ENCODE peak calls at places on chromosomes 1 and 21, in eight cellular contexts. D is breast epithelium; C is NT2/D1; I is dorsolateral prefrontal cortex; O is AG10803; R is skeletal muscle cell; T is IMR-90; P is CD4-positive, CD25-positive, alpha-beta regulatory T cell. L is an unnamed sample.

GRCh38 chr1:165381745-165382530 is 25.4 kb upstream of the LMX1A start:
- DNase-seq in D (no peak), C (no peak), I (no peak), O (peak), R (no peak), T (no peak), P (no peak), L (no peak)

GRCh38 chr1:179380299-179380698 is 14.5 kb downstream of the AXDND1 start:
- DNase-seq in D (no peak), C (no peak), I (no peak), O (no peak), R (no peak), T (no peak), P (no peak), L (no peak)

GRCh38 chr1:28535180-28535579 is 17.7 kb upstream of the TRNAU1AP start:
- DNase-seq in D (no peak), C (no peak), I (no peak), O (no peak), R (no peak), T (no peak), P (no peak), L (no peak)

GRCh38 chr1:195714248-195714647 is 894.0 kb downstream of the KCNT2 start:
- DNase-seq in D (no peak), C (no peak), I (no peak), O (peak), R (peak), T (peak), P (no peak), L (no peak)

GRCh38 chr1:2124446-2125198 is 70.0 kb downstream of the FAAP20 start:
- DNase-seq in D (no peak), C (no peak), I (no peak), O (no peak), R (no peak), T (no peak), P (no peak), L (no peak)

GRCh38 chr1:67213164-67213563 is 46.9 kb downstream of the IL23R start:
- DNase-seq in D (no peak), C (peak), I (no peak), O (peak), R (no peak), T (peak), P (peak), L (no peak)

GRCh38 chr1:116910379-116911165 is 856 bp downstream of the PTGFRN start:
- DNase-seq in D (peak), C (no peak), I (no peak), O (peak), R (no peak), T (no peak), P (peak), L (no peak)

GRCh38 chr1:171984262-171984661 is 143.0 kb downstream of the DNM3 start:
- DNase-seq in D (no peak), C (no peak), I (peak), O (no peak), R (no peak), T (no peak), P (no peak), L (no peak)

GRCh38 chr21:46517361-46517760 is 58.7 kb downstream of the DIP2A start:
- DNase-seq in D (no peak), C (no peak), I (peak), O (no peak), R (no peak), T (no peak), P (no peak), L (peak)

GRCh38 chr21:38277501-38278111 is 20.8 kb downstream of the KCNJ15 start:
- DNase-seq in D (no peak), C (no peak), I (no peak), O (peak), R (peak), T (peak), P (no peak), L (peak)

GRCh38 chr1:46622341-46622740 is 5.7 kb upstream of the MOB3C start:
- DNase-seq in D (no peak), C (no peak), I (no peak), O (peak), R (no peak), T (peak), P (peak), L (no peak)

GRCh38 chr1:68620575-68620974 is 123.7 kb upstream of the DEPDC1 start:
- DNase-seq in D (no peak), C (no peak), I (no peak), O (no peak), R (no peak), T (no peak), P (no peak), L (no peak)

GRCh38 chr1:42747125-42747524 is 7.1 kb upstream of the CLDN19 start:
- DNase-seq in D (no peak), C (peak), I (no peak), O (no peak), R (no peak), T (no peak), P (peak), L (no peak)

GRCh38 chr1:115678141-115678540 is 36.4 kb downstream of the VANGL1 start:
- DNase-seq in D (no peak), C (no peak), I (no peak), O (no peak), R (no peak), T (no peak), P (no peak), L (no peak)

GRCh38 chr1:68229927-68230812 is 2.2 kb downstream of the WLS start:
- DNase-seq in D (no peak), C (no peak), I (no peak), O (no peak), R (no peak), T (peak), P (no peak), L (no peak)

GRCh38 chr1:157043685-157044084 is 1.9 kb downstream of the ARHGEF11 start:
- DNase-seq in D (no peak), C (no peak), I (no peak), O (no peak), R (no peak), T (no peak), P (no peak), L (no peak)

GRCh38 chr1:234980224-234980656 is 148.4 kb downstream of the TOMM20 start:
- DNase-seq in D (no peak), C (no peak), I (no peak), O (no peak), R (no peak), T (no peak), P (no peak), L (no peak)

GRCh38 chr1:150234647-150235435 is 1.1 kb downstream of the ANP32E start:
- DNase-seq in D (peak), C (peak), I (peak), O (peak), R (no peak), T (peak), P (peak), L (no peak)
- H3K4me3 ChIP-seq in D (peak), C (peak), I (peak), O (peak), R (peak), T (peak), P (peak), L (peak)

GRCh38 chr1:39799770-39800470 is 11.3 kb upstream of the BMP8B start:
- DNase-seq in D (peak), C (peak), I (peak), O (peak), R (peak), T (peak), P (peak), L (peak)
- H3K4me3 ChIP-seq in D (no peak), C (no peak), I (peak), O (no peak), R (no peak), T (no peak), P (peak), L (no peak)

GRCh38 chr1:155134322-155134721 is 1.3 kb upstream of the SLC50A1 start:
- DNase-seq in D (no peak), C (no peak), I (no peak), O (no peak), R (no peak), T (no peak), P (no peak), L (no peak)
- H3K4me3 ChIP-seq in D (peak), C (peak), I (no peak), O (peak), R (no peak), T (no peak), P (no peak), L (peak)

DNA sequence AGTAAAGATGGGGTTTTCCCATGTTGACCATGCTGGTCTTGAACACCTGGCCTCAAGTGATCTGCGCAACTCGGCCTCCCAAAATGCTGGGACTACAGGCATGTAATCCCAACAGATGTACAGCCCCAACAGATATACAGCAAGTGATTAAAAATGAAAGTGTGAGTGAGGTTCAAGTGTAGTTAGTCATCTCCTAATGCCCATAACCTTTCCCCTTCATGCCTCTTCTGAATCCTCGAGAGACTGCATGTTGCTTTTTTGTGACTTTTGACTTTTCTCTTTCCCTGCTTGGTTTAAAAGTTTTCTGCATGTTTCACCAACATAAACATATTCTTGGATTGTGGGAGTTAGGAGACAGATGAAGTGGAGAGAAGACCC is 31.2 kb downstream of the KCNK2 start:
- DNase-seq in D (no peak), C (no peak), I (no peak), O (no peak), R (no peak), T (no peak), P (no peak), L (no peak)
- H3K4me3 ChIP-seq in D (no peak), C (no peak), I (no peak), O (no peak), R (no peak), T (no peak), P (no peak), L (no peak)

DNA sequence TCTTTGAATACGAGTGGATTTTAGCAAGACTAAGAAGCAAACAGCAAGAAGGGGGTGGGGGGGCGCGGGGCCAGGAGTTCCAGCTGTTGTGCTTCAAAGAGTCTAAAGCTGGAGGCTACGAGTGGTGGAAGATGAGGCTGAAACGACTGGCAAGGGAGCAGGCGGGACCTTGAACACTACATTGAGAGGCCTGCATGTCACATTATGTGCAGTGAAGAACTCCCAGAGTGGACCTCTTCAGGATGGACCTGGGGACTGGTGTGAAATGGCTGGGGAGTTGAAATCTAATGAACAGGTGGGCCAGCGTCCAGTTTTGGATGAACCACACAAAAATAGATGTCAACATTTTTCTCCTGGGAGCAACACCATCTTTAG is 1.1 kb downstream of the GPX7 start:
- DNase-seq in D (no peak), C (no peak), I (no peak), O (no peak), R (no peak), T (no peak), P (no peak), L (no peak)
- H3K4me3 ChIP-seq in D (peak), C (peak), I (no peak), O (peak), R (no peak), T (no peak), P (peak), L (no peak)

GRCh38 chr1:32500387-32501209 is 35.7 kb downstream of the ZBTB8B start:
- DNase-seq in D (peak), C (peak), I (peak), O (peak), R (no peak), T (peak), P (peak), L (no peak)

GRCh38 chr1:32498751-32499150 is 33.9 kb downstream of the ZBTB8B start:
- DNase-seq in D (no peak), C (no peak), I (no peak), O (no peak), R (no peak), T (no peak), P (no peak), L (no peak)

GRCh38 chr1:32494711-32495337 is 30.0 kb downstream of the ZBTB8B start:
- DNase-seq in D (no peak), C (no peak), I (no peak), O (no peak), R (no peak), T (no peak), P (no peak), L (no peak)

GRCh38 chr1:32494196-32494595 is 29.3 kb downstream of the ZBTB8B start:
- DNase-seq in D (no peak), C (no peak), I (no peak), O (no peak), R (no peak), T (no peak), P (no peak), L (no peak)

GRCh38 chr1:32496127-32496526 is 31.3 kb downstream of the ZBTB8B start:
- DNase-seq in D (no peak), C (no peak), I (no peak), O (peak), R (peak), T (peak), P (peak), L (no peak)
- H3K4me3 ChIP-seq in D (no peak), C (no peak), I (no peak), O (no peak), R (no peak), T (peak), P (no peak), L (no peak)

GRCh38 chr1:223129229-223129851 is 13.7 kb downstream of the TLR5 start:
- DNase-seq in D (no peak), C (peak), I (peak), O (peak), R (no peak), T (peak), P (peak), L (no peak)
- H3K4me3 ChIP-seq in D (no peak), C (peak), I (peak), O (peak), R (peak), T (peak), P (no peak), L (peak)

L was measured in epithelial cell of proximal tubule.